ENCODE peak calls at places on chromosomes 16 and 17, in four cellular contexts. K is neuronal stem cell, H is H9, C is IMR-90. O is an unnamed sample.

GRCh38 chr16:4505356-4506153 is 29.4 kb downstream of the HMOX2 start:
- DNase-seq in K (no peak), H (no peak), C (no peak), O (no peak)

GRCh38 chr17:35934760-35935159 is 4.2 kb upstream of the RDM1 start:
- DNase-seq in K (no peak), H (no peak), C (peak; percentile 11), O (no peak)

GRCh38 chr17:79192503-79193500 is 118.2 kb downstream of the ENGASE start:
- DNase-seq in K (peak; percentile 80), H (peak; percentile 89), C (peak; percentile 11), O (peak; percentile 72)

GRCh38 chr17:79023886-79024771 is at the start of gene C1QTNF1:
- DNase-seq in K (peak; percentile 44), H (peak; percentile 73), C (peak; percentile 38), O (peak; percentile 61)

GRCh38 chr16:83404261-83404660 is 403.5 kb upstream of the HSBP1 start:
- DNase-seq in K (no peak), H (no peak), C (no peak), O (no peak)

GRCh38 chr16:48426244-48427135 is 41.3 kb upstream of the SIAH1 start:
- DNase-seq in K (no peak), H (no peak), C (peak; percentile 32), O (no peak)

GRCh38 chr16:52634101-52634500 is 87.2 kb upstream of the TOX3 start:
- DNase-seq in K (no peak), H (no peak), C (no peak), O (peak; percentile 19)

GRCh38 chr16:30663820-30664528 is 5.7 kb downstream of the FBRS start:
- DNase-seq in K (no peak), H (no peak), C (no peak), O (no peak)

GRCh38 chr17:7590743-7591142 is 849 bp upstream of the SOX15 start:
- DNase-seq in K (peak; percentile 74), H (peak; percentile 86), C (peak; percentile 70), O (peak; percentile 96)

GRCh38 chr16:78297066-78297666 is 197.7 kb downstream of the WWOX start:
- DNase-seq in K (no peak), H (no peak), C (no peak), O (no peak)

GRCh38 chr17:67531291-67531690 is 154.2 kb downstream of the PITPNC1 start:
- DNase-seq in K (no peak), H (peak; percentile 75), C (no peak), O (peak; percentile 75)

GRCh38 chr17:42814633-42815399 is 9.3 kb downstream of the BECN1 start:
- DNase-seq in K (no peak), H (no peak), C (peak; percentile 81), O (no peak)

GRCh38 chr17:16199093-16199492 is 16.2 kb downstream of the NCOR1 start:
- DNase-seq in K (no peak), H (no peak), C (peak; percentile 4), O (peak; percentile 30)

GRCh38 chr17:33014751-33015150 is 23.1 kb downstream of the SPACA3 start:
- DNase-seq in K (no peak), H (peak; percentile 21), C (peak; percentile 14), O (no peak)

GRCh38 chr17:43006639-43007551 is at the start of gene IFI35:
- DNase-seq in K (no peak), H (peak; percentile 88), C (peak; percentile 82), O (peak; percentile 80)

GRCh38 chr16:1093284-1094123 is 2.5 kb downstream of the C1QTNF8 start:
- DNase-seq in K (no peak), H (peak; percentile 77), C (no peak), O (peak; percentile 62)

GRCh38 chr17:7486181-7486580 is 2.0 kb downstream of the POLR2A start:
- DNase-seq in K (no peak), H (no peak), C (peak; percentile 50), O (no peak)

GRCh38 chr16:53821957-53822625 is 118.1 kb downstream of the FTO start:
- DNase-seq in K (no peak), H (no peak), C (peak; percentile 80), O (peak; percentile 64)

GRCh38 chr17:29027521-29027920 is 15.4 kb upstream of the PIPOX start:
- DNase-seq in K (no peak), H (no peak), C (no peak), O (no peak)

GRCh38 chr17:81814748-81815645 is 11.0 kb downstream of the GCGR start:
- DNase-seq in K (no peak), H (no peak), C (no peak), O (no peak)

GRCh38 chr16:82824408-82824807 is 197.6 kb downstream of the CDH13 start:
- DNase-seq in K (no peak), H (no peak), C (no peak), O (no peak)

GRCh38 chr17:74986206-74986576 is 1.2 kb upstream of the CDR2L start:
- DNase-seq in K (no peak), H (no peak), C (no peak), O (no peak)

GRCh38 chr17:74990581-74991105 is 3.2 kb downstream of the CDR2L start:
- DNase-seq in K (no peak), H (no peak), C (no peak), O (no peak)

GRCh38 chr17:74987909-74988711 is 678 bp downstream of the CDR2L start:
- DNase-seq in K (peak; percentile 73), H (peak; percentile 83), C (peak; percentile 76), O (peak; percentile 78)

GRCh38 chr17:74992223-74992622 is 4.8 kb downstream of the CDR2L start:
- DNase-seq in K (no peak), H (no peak), C (no peak), O (no peak)

GRCh38 chr17:74987418-74987908 is at the start of gene CDR2L:
- DNase-seq in K (peak; percentile 91), H (peak; percentile 98), C (peak; percentile 89), O (peak; percentile 97)
- H3K18ac ChIP-seq in K (peak within 1 kb of the TSS; percentile 95), H (peak within 1 kb of the TSS; percentile 77), C (peak within 1 kb of the TSS; percentile 95), O (peak within 1 kb of the TSS; percentile 91)

GRCh38 chr16:85554114-85554790 is 58.9 kb upstream of the GSE1 start:
- DNase-seq in K (peak; percentile 54), H (no peak), C (peak; percentile 80), O (peak; percentile 90)

GRCh38 chr16:85554791-85555548 is 58.2 kb upstream of the GSE1 start:
- DNase-seq in K (no peak), H (no peak), C (peak; percentile 67), O (peak; percentile 65)

GRCh38 chr16:85552980-85553435 is 60.1 kb upstream of the GSE1 start:
- DNase-seq in K (no peak), H (no peak), C (no peak), O (no peak)

GRCh38 chr16:85551319-85551978 is 61.7 kb upstream of the GSE1 start:
- DNase-seq in K (no peak), H (no peak), C (no peak), O (no peak)

GRCh38 chr16:85553436-85554113 is 59.5 kb upstream of the GSE1 start:
- DNase-seq in K (peak; percentile 85), H (peak; percentile 73), C (peak; percentile 34), O (peak; percentile 90)
- H3K18ac ChIP-seq in K (peak overlapping the region; percentile 96), H (no peak overlapping the region), C (peak overlapping the region; percentile 7), O (peak overlapping the region; percentile 68)

DNA sequence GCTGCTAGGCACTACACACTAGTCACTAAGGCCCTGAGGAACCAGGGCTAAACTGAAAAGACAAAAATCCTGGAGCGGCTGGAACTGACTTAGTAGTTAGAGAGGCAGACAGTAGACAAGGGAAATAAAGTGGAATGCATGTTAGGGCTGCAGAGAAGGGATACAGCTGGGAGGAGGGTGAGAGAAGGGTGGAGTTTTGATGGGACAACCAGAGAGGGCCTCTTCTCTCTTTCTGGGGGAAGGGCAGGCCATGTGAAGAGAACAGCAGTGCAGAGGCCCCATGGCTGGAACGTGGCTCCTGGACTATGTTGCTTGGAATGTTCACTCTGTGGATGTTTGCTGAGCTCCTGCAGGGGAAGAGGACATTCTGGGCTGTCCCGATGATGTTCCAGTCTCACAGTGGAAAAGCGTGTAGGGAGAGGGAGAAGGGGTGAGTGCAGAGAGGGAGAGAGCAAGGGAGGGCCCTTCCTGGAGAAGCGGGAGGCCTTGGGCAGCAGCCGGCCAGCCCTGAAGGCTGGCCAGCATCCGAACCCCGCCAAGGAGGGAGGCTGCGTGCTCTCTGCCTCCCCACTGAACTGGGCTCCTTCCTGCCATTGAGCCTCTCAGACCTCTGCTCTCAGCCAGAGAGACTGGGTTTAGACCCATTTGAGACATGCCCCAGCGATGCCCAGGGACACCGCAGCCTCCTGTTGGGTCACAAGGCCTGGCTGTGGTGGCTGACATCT is 33.1 kb upstream of the GSE1 start:
- DNase-seq in K (no peak), H (no peak), C (no peak), O (no peak)
- H3K18ac ChIP-seq in K (peak overlapping the region; percentile 6), H (peak overlapping the region; percentile 1), C (no peak overlapping the region), O (no peak overlapping the region)

GRCh38 chr17:40065771-40066510 is 3.2 kb downstream of the THRA start:
- DNase-seq in K (no peak), H (peak; percentile 33), C (no peak), O (no peak)
- H3K18ac ChIP-seq in K (peak overlapping the region; percentile 55), H (no peak overlapping the region), C (peak overlapping the region; percentile 37), O (no peak overlapping the region)

O was measured in mesendoderm.